ENCODE peak calls at places on chromosomes 4 and X, in five cellular contexts. One of them, this sample, is unnamed.
A peak's percentile ranks its signal among the peaks of the same experiment; 100 is the strongest.

GRCh38 chr4:164948943-164949342 is 28.5 kb downstream of the TRIM61 start:
- DNase-seq in stomach: no peak
- DNase-seq in heart right ventricle: no peak
- DNase-seq in HL-60: no peak
- DNase-seq in GM23248: no peak
- DNase-seq in this sample: no peak

GRCh38 chr4:907691-908437 is 24.3 kb downstream of the GAK start:
- DNase-seq in GM23248: no peak
- DNase-seq in HL-60: no peak
- DNase-seq in heart right ventricle: no peak
- DNase-seq in stomach: no peak
- DNase-seq in this sample: no peak

GRCh38 chrX:77564824-77565223 is 117.6 kb downstream of the FGF16 start:
- DNase-seq in stomach: no peak
- DNase-seq in HL-60: no peak
- DNase-seq in heart right ventricle: no peak
- DNase-seq in GM23248: peak; percentile 1
- DNase-seq in this sample: no peak

GRCh38 chr4:24736066-24736465 is 59.3 kb upstream of the SOD3 start:
- DNase-seq in heart right ventricle: no peak
- DNase-seq in HL-60: no peak
- DNase-seq in GM23248: peak; percentile 42
- DNase-seq in stomach: no peak
- DNase-seq in this sample: no peak

GRCh38 chrX:39144323-39144722 is 343.1 kb downstream of the MID1IP1 start:
- DNase-seq in HL-60: peak; percentile 77
- DNase-seq in stomach: no peak
- DNase-seq in heart right ventricle: no peak
- DNase-seq in GM23248: no peak
- DNase-seq in this sample: no peak

GRCh38 chr4:2303686-2304320 is 41.9 kb upstream of the MXD4 start:
- DNase-seq in heart right ventricle: no peak
- DNase-seq in stomach: peak; percentile 26
- DNase-seq in HL-60: no peak
- DNase-seq in GM23248: no peak
- DNase-seq in this sample: no peak

GRCh38 chr4:97978791-97979488 is 164.3 kb downstream of the STPG2 start:
- DNase-seq in HL-60: no peak
- DNase-seq in stomach: no peak
- DNase-seq in heart right ventricle: no peak
- DNase-seq in GM23248: no peak
- DNase-seq in this sample: no peak

GRCh38 chr4:105808030-105808429 is 87.2 kb upstream of the NPNT start:
- DNase-seq in heart right ventricle: no peak
- DNase-seq in HL-60: no peak
- DNase-seq in stomach: no peak
- DNase-seq in GM23248: no peak
- DNase-seq in this sample: no peak

GRCh38 chr4:107825072-107825789 is 499 bp downstream of the SGMS2 start:
- DNase-seq in stomach: peak; percentile 43
- DNase-seq in GM23248: peak; percentile 78
- DNase-seq in heart right ventricle: peak; percentile 21
- DNase-seq in HL-60: no peak
- DNase-seq in this sample: no peak

GRCh38 chr4:85725727-85726170 is 250.8 kb downstream of the ARHGAP24 start:
- DNase-seq in HL-60: peak; percentile 30
- DNase-seq in GM23248: peak; percentile 52
- DNase-seq in stomach: peak; percentile 78
- DNase-seq in heart right ventricle: peak; percentile 46
- DNase-seq in this sample: no peak
- H3K27ac ChIP-seq in HL-60: peak overlapping the region; percentile 78
- H3K27ac ChIP-seq in GM23248: no peak overlapping the region
- H3K27ac ChIP-seq in stomach: peak overlapping the region; percentile 64
- H3K27ac ChIP-seq in heart right ventricle: peak overlapping the region; percentile 54
- H3K27ac ChIP-seq in this sample: peak overlapping the region; percentile 60

GRCh38 chr4:123505077-123505456 is 108.5 kb downstream of the SPRY1 start:
- DNase-seq in heart right ventricle: no peak
- DNase-seq in stomach: peak; percentile 38
- DNase-seq in GM23248: no peak
- DNase-seq in HL-60: no peak
- DNase-seq in this sample: no peak
- H3K27ac ChIP-seq in heart right ventricle: no peak overlapping the region
- H3K27ac ChIP-seq in stomach: peak overlapping the region; percentile 82
- H3K27ac ChIP-seq in GM23248: no peak overlapping the region
- H3K27ac ChIP-seq in HL-60: no peak overlapping the region
- H3K27ac ChIP-seq in this sample: no peak overlapping the region

DNA sequence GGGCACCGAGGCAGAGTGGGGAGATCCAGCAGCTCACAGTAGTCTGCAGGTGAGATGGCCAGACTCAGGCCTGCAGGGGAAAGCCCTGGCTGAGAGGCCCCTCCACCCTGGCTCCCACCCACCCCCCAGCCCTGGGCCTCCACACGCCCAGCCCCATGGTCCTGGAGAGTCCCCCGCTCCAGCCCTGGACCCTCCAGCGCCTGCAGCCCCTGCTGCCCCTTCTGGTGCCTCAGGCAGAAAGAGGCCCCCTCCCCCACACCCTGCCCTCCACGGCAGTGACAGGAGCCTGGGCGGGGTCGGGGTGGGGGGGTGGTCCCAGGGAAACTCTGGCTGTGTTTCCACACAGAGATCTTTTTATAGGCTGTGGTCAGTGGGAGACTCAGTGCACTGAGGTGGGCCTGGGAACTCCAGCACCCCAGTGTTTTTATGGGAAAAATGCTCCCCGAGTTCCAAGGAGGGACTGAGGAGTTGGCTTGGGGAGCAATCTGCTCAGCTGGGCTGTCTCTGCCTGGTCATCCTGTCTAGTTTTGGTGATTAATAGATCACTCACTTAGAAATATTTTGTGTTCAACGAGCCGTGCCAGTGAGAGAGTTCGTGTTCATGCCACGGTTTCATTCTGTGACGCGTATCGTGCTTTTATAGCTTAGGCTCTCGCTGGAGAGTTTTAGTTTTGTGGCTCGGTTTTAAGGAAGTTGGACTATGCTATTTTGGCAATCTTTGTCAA is 53.1 kb upstream of the HGFAC start:
- DNase-seq in stomach: no peak
- DNase-seq in GM23248: peak; percentile 94
- DNase-seq in HL-60: no peak
- DNase-seq in heart right ventricle: peak; percentile 16
- DNase-seq in this sample: no peak
- H3K27ac ChIP-seq in stomach: peak overlapping the region; percentile 52
- H3K27ac ChIP-seq in GM23248: peak overlapping the region; percentile 94
- H3K27ac ChIP-seq in HL-60: peak overlapping the region; percentile 74
- H3K27ac ChIP-seq in heart right ventricle: peak overlapping the region; percentile 63
- H3K27ac ChIP-seq in this sample: peak overlapping the region; percentile 90

DNA sequence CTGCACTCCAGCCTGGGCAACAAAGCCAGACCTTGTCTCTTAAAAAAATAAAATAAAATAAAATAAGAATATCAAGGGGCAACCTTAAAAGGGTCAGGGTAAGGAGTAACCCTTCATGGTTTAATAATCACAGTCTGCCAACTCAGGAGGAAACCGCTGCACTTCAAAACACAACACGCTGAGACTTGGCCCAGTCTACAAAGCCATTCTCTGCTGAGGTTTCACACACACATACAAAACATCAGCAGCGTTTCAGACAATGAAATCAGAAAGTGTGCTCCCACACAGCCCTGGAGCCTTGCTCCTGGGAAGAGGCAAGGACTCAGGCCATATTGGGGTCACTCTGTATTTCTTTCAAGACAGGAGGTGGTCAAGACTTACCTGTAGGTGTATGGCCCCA is 18.3 kb downstream of the SCARB2 start:
- DNase-seq in stomach: no peak
- DNase-seq in HL-60: no peak
- DNase-seq in heart right ventricle: no peak
- DNase-seq in GM23248: no peak
- DNase-seq in this sample: no peak
- H3K27ac ChIP-seq in stomach: peak overlapping the region; percentile 26
- H3K27ac ChIP-seq in HL-60: no peak overlapping the region
- H3K27ac ChIP-seq in heart right ventricle: no peak overlapping the region
- H3K27ac ChIP-seq in GM23248: peak overlapping the region; percentile 88
- H3K27ac ChIP-seq in this sample: peak overlapping the region; percentile 65

GRCh38 chr4:73868206-73869129 is 725 bp upstream of the CXCL1 start:
- DNase-seq in stomach: no peak
- DNase-seq in heart right ventricle: no peak
- DNase-seq in HL-60: no peak
- DNase-seq in GM23248: no peak
- DNase-seq in this sample: no peak
- H3K27ac ChIP-seq in stomach: peak overlapping the region; percentile 37
- H3K27ac ChIP-seq in heart right ventricle: peak overlapping the region; percentile 53
- H3K27ac ChIP-seq in HL-60: no peak overlapping the region
- H3K27ac ChIP-seq in GM23248: no peak overlapping the region
- H3K27ac ChIP-seq in this sample: no peak overlapping the region

DNA sequence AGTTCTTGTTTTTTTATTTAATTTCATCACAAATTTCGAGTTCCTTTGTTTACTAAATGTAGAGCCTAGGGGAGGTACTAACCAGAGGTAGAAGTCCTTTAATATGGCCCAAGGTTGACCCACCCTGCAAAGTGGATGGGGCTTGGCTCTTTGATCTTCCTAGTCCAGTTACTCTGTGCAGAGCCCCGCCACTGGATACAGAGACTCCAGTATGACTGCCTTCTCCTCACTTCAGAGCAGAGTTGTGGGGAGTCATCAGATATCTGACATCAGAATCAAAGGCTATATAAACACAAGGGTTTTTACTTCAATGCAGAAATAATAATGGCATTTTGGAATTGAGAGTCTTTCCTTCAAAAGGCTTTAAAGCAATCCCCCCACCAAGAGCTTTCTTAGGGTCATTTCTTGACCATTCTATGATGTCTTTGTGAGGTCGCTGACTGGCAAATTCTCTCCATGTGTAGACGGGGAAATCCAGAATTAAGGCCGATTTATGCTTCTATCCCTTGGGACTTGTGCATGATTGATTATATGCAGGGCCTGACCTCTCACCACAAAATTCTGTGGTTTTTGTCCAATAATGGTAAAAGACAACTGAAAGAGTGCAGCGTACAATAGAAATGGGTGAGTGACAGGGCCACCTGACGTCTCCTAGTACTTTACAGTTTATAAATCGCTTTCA is 88.3 kb upstream of the CITED1 start:
- DNase-seq in heart right ventricle: no peak
- DNase-seq in HL-60: no peak
- DNase-seq in stomach: no peak
- DNase-seq in GM23248: no peak
- DNase-seq in this sample: no peak
- H3K27ac ChIP-seq in heart right ventricle: no peak overlapping the region
- H3K27ac ChIP-seq in HL-60: no peak overlapping the region
- H3K27ac ChIP-seq in stomach: no peak overlapping the region
- H3K27ac ChIP-seq in GM23248: peak overlapping the region; percentile 58
- H3K27ac ChIP-seq in this sample: no peak overlapping the region

GRCh38 chr4:85717366-85717765 is 242.4 kb downstream of the ARHGAP24 start:
- DNase-seq in HL-60: no peak
- DNase-seq in GM23248: peak; percentile 45
- DNase-seq in stomach: no peak
- DNase-seq in heart right ventricle: no peak
- DNase-seq in this sample: no peak

GRCh38 chr4:85717847-85718246 is 242.9 kb downstream of the ARHGAP24 start:
- DNase-seq in stomach: no peak
- DNase-seq in HL-60: no peak
- DNase-seq in GM23248: peak; percentile 38
- DNase-seq in heart right ventricle: no peak
- DNase-seq in this sample: no peak

GRCh38 chr4:85720736-85721135 is 245.8 kb downstream of the ARHGAP24 start:
- DNase-seq in HL-60: no peak
- DNase-seq in heart right ventricle: no peak
- DNase-seq in GM23248: peak; percentile 62
- DNase-seq in stomach: no peak
- DNase-seq in this sample: no peak

GRCh38 chr4:85713005-85713404 is 238.1 kb downstream of the ARHGAP24 start:
- DNase-seq in stomach: no peak
- DNase-seq in GM23248: no peak
- DNase-seq in heart right ventricle: no peak
- DNase-seq in HL-60: no peak
- DNase-seq in this sample: no peak

DNA sequence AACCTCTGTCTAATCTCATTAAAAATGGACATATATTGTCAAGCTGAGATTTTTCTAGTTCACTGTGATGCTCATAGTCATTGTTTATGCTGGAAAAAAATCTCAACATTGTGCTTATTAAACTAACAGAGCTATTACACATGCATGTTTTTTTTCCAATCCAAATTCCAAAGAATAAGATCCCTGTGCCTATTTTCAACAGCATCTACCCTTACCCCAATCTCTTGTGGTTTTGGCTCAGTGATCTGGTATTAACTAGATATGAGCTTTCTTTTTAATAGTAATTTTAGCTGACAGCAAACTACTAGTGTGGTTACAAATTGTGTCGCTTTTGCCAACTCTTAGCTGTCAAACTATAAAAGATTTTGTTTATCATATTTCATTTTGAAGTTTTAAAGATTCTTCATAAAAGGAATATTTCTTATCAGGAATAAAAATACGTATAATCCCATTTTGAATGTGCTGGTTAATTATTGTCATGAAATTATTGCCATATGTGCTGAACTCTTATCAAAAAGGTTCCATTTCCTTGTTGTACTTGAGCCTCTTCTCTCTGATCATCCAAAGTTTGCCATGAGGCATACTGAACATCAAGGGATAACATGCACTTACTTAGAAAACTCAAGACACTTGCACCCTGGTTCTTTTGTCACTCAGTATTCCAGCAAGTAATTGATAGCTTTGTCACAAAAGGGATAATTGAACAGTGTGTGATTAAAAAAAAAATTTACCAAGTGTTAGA is 241.2 kb downstream of the ARHGAP24 start:
- DNase-seq in heart right ventricle: no peak
- DNase-seq in GM23248: no peak
- DNase-seq in stomach: no peak
- DNase-seq in HL-60: no peak
- DNase-seq in this sample: no peak
- H3K27ac ChIP-seq in heart right ventricle: no peak overlapping the region
- H3K27ac ChIP-seq in GM23248: no peak overlapping the region
- H3K27ac ChIP-seq in stomach: no peak overlapping the region
- H3K27ac ChIP-seq in HL-60: no peak overlapping the region
- H3K27ac ChIP-seq in this sample: no peak overlapping the region

DNA sequence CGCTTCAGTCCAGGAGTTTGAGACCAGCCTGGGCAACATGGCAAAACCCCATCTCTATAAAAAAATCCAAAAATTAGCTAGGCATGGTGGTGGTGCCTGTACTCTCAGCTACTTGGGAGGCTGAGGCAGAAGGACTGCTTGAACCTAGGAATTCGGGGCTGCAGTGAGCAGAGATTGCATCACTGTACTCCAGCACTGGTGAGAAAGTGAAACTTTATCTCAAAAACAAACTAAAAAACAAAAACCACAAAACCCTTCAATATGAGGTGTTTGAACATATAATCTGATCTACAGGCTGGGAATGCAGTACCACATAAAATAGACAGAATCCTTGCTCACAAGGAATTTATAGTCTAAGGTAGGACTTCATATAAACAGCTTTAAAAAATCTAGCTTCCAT is 103.9 kb downstream of the PDS5A start:
- DNase-seq in GM23248: peak; percentile 2
- DNase-seq in HL-60: no peak
- DNase-seq in heart right ventricle: no peak
- DNase-seq in stomach: no peak
- DNase-seq in this sample: no peak
- H3K27ac ChIP-seq in GM23248: no peak overlapping the region
- H3K27ac ChIP-seq in HL-60: no peak overlapping the region
- H3K27ac ChIP-seq in heart right ventricle: no peak overlapping the region
- H3K27ac ChIP-seq in stomach: no peak overlapping the region
- H3K27ac ChIP-seq in this sample: no peak overlapping the region